ENCODE peak calls at places on chromosomes 13 and 19, in nine cellular contexts. X, A, B, G, L, W, D, I and R are unnamed samples.

GRCh38 chr19:41565384-41565730 is 10.6 kb upstream of the CEACAM21 start:
- DNase-seq in X (no peak), A (no peak), B (no peak), G (no peak), L (no peak), W (no peak), D (no peak), I (no peak), R (no peak)

GRCh38 chr13:51721485-51721884 is 82.5 kb downstream of the DHRS12 start:
- DNase-seq in X (no peak), A (no peak), B (no peak), G (no peak), L (no peak), W (no peak), D (no peak), I (peak), R (no peak)

GRCh38 chr13:83499286-83499685 is 383.0 kb downstream of the SLITRK1 start:
- DNase-seq in X (peak), A (no peak), B (peak), G (no peak), L (no peak), W (no peak), D (no peak), I (no peak), R (no peak)

GRCh38 chr13:93227280-93227905 is 786 bp downstream of the GPC6 start:
- DNase-seq in X (peak), A (no peak), B (peak), G (peak), L (peak), W (no peak), D (peak), I (no peak), R (no peak)

GRCh38 chr19:1416014-1416841 is 8.8 kb downstream of the DAZAP1 start:
- DNase-seq in X (peak), A (no peak), B (peak), G (peak), L (no peak), W (no peak), D (no peak), I (no peak), R (no peak)

GRCh38 chr13:31009166-31009565 is 76.7 kb downstream of the TEX26 start:
- DNase-seq in X (no peak), A (no peak), B (peak), G (no peak), L (no peak), W (no peak), D (no peak), I (no peak), R (peak)

GRCh38 chr19:41707502-41707812 is 969 bp upstream of the CEACAM5 start:
- DNase-seq in X (no peak), A (no peak), B (no peak), G (no peak), L (peak), W (no peak), D (no peak), I (no peak), R (no peak)

GRCh38 chr13:54574791-54575190 is 1546.2 kb downstream of the OLFM4 start:
- DNase-seq in X (no peak), A (no peak), B (no peak), G (no peak), L (no peak), W (no peak), D (no peak), I (no peak), R (no peak)

GRCh38 chr13:65217459-65217858 is 2012.7 kb downstream of the PCDH9 start:
- DNase-seq in X (no peak), A (no peak), B (no peak), G (no peak), L (no peak), W (no peak), D (no peak), I (no peak), R (no peak)

GRCh38 chr13:111044087-111044830 is 70.9 kb upstream of the ARHGEF7 start:
- DNase-seq in X (no peak), A (no peak), B (no peak), G (no peak), L (no peak), W (no peak), D (no peak), I (no peak), R (no peak)
- H3K4me3 ChIP-seq in X (no peak), A (no peak), B (no peak), G (no peak), L (no peak), W (no peak), D (peak), I (no peak), R (no peak)

DNA sequence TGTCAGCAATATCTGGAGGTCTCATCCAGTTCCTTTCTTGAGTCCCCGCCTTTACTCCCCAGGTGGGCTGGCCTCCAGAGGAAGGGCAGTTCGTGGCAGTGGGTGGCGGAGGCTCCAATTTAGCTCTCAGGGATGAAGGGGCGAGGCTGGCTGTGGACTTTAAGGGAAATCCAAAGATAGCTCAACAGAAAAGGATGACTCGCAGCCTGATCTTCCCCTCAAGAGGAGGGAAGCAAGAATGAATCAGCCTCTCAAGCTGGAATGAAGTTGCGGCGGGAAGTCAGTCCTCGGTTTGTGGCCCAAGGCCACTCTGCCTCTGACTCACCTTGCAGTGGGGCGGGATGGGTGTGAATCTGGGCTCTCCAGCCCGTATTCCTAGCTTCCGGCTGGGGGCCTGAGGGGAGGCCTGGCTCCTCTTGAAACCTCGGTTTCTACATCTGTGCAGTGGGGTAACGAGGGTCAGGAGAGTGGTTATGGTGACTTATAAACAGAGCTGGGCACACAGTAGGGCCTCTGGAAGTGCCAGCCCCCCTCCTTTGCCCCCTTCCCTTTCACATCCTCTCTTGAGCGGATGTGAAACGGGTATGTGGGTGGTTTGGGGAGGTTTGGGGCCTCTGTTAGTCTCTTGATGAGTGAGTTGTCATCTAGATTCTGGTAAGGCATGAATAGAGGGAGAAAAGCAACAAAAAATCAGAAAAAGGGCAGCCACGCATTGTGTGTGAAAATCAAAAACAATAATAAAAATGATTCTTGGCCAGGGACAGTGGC is 10.5 kb upstream of the SMG9 start:
- DNase-seq in X (peak), A (peak), B (peak), G (peak), L (no peak), W (no peak), D (no peak), I (no peak), R (no peak)
- H3K4me3 ChIP-seq in X (no peak), A (peak), B (no peak), G (no peak), L (no peak), W (no peak), D (no peak), I (no peak), R (no peak)

DNA sequence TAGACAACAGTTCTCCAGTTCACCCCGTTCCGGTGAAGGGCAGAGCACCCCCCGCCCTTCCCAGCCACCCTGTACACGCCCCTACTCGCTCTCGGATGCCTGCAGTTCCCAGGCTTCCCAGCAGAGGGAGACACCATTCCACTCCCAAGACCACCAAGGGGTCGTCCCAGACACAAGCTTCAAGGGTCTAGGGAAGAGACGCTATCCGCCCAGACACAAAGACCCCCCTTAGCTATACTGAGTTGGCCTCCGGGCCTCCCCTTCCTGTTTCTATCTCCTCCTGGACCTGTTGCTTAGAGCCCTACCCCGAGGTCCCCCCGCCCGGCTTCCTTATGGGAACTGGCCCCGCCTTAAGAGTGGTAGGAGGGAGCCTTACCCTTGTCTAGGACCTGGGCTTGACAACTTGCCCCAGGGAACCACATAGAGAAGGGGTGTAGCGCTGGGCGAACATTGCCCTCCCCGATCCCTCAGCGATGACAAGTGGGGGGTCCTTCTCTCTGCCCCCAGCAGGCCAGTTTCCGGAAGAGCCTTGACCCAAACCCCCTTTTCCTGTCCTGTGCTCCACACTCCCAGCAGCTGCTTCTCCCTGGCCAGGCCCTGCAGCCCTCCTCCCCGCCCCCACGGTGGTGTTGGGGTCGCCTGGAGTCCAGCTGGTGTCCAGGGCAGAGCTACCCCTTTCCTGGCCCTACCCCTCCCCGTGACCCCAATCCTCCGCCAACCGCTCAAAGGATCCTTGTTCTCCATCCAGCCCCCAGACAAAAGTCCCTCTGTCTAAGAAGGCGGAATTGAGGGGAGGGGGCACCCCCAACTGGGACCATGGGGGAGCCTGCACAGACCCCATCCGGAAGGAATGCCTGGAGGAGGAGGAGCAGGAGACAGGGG is 726 bp upstream of the FXYD3 start:
- DNase-seq in X (peak), A (peak), B (peak), G (peak), L (peak), W (peak), D (peak), I (peak), R (peak)
- H3K4me3 ChIP-seq in X (no peak), A (no peak), B (no peak), G (no peak), L (peak), W (peak), D (no peak), I (peak), R (peak)

DNA sequence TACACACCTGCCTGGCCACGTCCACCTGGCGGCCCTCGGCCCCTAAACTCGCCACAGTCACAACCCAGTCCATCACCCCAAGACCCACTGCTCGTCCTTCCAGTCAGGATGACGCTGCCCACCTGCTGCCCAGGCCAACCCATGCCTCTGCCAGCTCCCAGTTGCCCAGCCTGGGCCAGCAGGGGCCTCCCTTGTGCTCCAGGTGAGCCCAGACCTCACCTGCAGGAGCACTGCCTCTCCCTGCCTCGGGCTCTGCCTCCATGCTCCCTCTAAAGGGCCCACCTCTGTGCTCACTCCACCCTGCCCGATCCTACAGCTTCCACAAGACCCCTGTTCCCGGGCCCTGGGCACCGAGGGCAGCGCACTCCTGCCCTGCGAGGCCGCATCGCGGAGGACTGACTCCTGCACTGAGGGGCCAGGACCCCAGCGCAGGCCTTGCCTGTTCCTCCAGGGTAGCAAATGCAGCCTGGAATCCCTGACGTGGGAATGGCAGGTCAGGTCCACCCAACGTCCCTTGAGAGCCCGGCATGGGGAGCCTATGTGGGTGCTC is 8.0 kb upstream of the CACTIN start:
- DNase-seq in X (no peak), A (no peak), B (no peak), G (no peak), L (no peak), W (no peak), D (no peak), I (no peak), R (no peak)
- H3K4me3 ChIP-seq in X (no peak), A (no peak), B (no peak), G (no peak), L (no peak), W (no peak), D (no peak), I (no peak), R (no peak)

GRCh38 chr13:27959976-27960361 is 9.1 kb downstream of the CDX2 start:
- DNase-seq in X (no peak), A (no peak), B (no peak), G (no peak), L (no peak), W (no peak), D (no peak), I (no peak), R (no peak)
- H3K4me3 ChIP-seq in X (peak), A (no peak), B (no peak), G (no peak), L (peak), W (no peak), D (no peak), I (peak), R (no peak)

GRCh38 chr13:86665842-86666241 is 866.6 kb upstream of the SLITRK6 start:
- DNase-seq in X (no peak), A (no peak), B (no peak), G (no peak), L (no peak), W (no peak), D (no peak), I (no peak), R (no peak)
- H3K4me3 ChIP-seq in X (no peak), A (no peak), B (no peak), G (no peak), L (no peak), W (no peak), D (no peak), I (no peak), R (no peak)

GRCh38 chr13:49220856-49221614 is 897 bp downstream of the MLNR start:
- DNase-seq in X (peak), A (no peak), B (peak), G (no peak), L (peak), W (no peak), D (no peak), I (no peak), R (no peak)
- H3K4me3 ChIP-seq in X (peak), A (no peak), B (no peak), G (no peak), L (peak), W (peak), D (peak), I (peak), R (no peak)

GRCh38 chr19:19679176-19680073 is 10.8 kb downstream of the ZNF101 start:
- DNase-seq in X (no peak), A (no peak), B (no peak), G (no peak), L (no peak), W (no peak), D (no peak), I (no peak), R (no peak)
- H3K4me3 ChIP-seq in X (no peak), A (peak), B (no peak), G (no peak), L (no peak), W (no peak), D (no peak), I (no peak), R (no peak)

GRCh38 chr13:114142640-114143490 is 10.4 kb upstream of the RASA3 start:
- DNase-seq in X (no peak), A (peak), B (no peak), G (no peak), L (no peak), W (no peak), D (no peak), I (no peak), R (peak)
- H3K4me3 ChIP-seq in X (no peak), A (peak), B (no peak), G (no peak), L (no peak), W (no peak), D (no peak), I (no peak), R (peak)